ENCODE peak calls at places on chromosomes 2 and 18, in five cellular contexts. One of them, this sample, is unnamed.
A peak's percentile ranks its signal among the peaks of the same experiment; 100 is the strongest.

GRCh38 chr2:146652311-146652710 is 1192.5 kb upstream of the ACVR2A start:
- DNase-seq in foreskin fibroblast: peak; percentile 39
- DNase-seq in epithelial cell of esophagus: no peak
- DNase-seq in upper lobe of right lung: no peak
- DNase-seq in mucosa of descending colon: no peak
- DNase-seq in this sample: no peak

GRCh38 chr2:128520787-128521186 is 202.1 kb upstream of the HS6ST1 start:
- DNase-seq in foreskin fibroblast: no peak
- DNase-seq in upper lobe of right lung: no peak
- DNase-seq in mucosa of descending colon: no peak
- DNase-seq in epithelial cell of esophagus: no peak
- DNase-seq in this sample: no peak

GRCh38 chr2:97900806-97901205 is 94.9 kb downstream of the TMEM131 start:
- DNase-seq in epithelial cell of esophagus: peak; percentile 67
- DNase-seq in foreskin fibroblast: peak; percentile 20
- DNase-seq in upper lobe of right lung: no peak
- DNase-seq in mucosa of descending colon: no peak
- DNase-seq in this sample: no peak

GRCh38 chr2:121148481-121148880 is 136.5 kb downstream of the TFCP2L1 start:
- DNase-seq in mucosa of descending colon: no peak
- DNase-seq in upper lobe of right lung: no peak
- DNase-seq in epithelial cell of esophagus: no peak
- DNase-seq in foreskin fibroblast: no peak
- DNase-seq in this sample: no peak

GRCh38 chr2:24334245-24334633 is 26.1 kb downstream of the ITSN2 start:
- DNase-seq in epithelial cell of esophagus: no peak
- DNase-seq in upper lobe of right lung: peak; percentile 68
- DNase-seq in mucosa of descending colon: no peak
- DNase-seq in foreskin fibroblast: peak; percentile 22
- DNase-seq in this sample: no peak

GRCh38 chr2:20916604-20917286 is 93.8 kb upstream of the LDAH start:
- DNase-seq in epithelial cell of esophagus: peak; percentile 38
- DNase-seq in foreskin fibroblast: peak; percentile 21
- DNase-seq in upper lobe of right lung: no peak
- DNase-seq in mucosa of descending colon: no peak
- DNase-seq in this sample: no peak

GRCh38 chr2:235857613-235858012 is 310.6 kb downstream of the GBX2 start:
- DNase-seq in epithelial cell of esophagus: no peak
- DNase-seq in mucosa of descending colon: no peak
- DNase-seq in foreskin fibroblast: no peak
- DNase-seq in upper lobe of right lung: no peak
- DNase-seq in this sample: no peak

GRCh38 chr2:157747280-157747679 is 118.6 kb upstream of the ACVR1C start:
- DNase-seq in upper lobe of right lung: no peak
- DNase-seq in epithelial cell of esophagus: no peak
- DNase-seq in mucosa of descending colon: no peak
- DNase-seq in foreskin fibroblast: no peak
- DNase-seq in this sample: no peak

GRCh38 chr2:158845869-158846268 is 50.8 kb downstream of the DAPL1 start:
- DNase-seq in mucosa of descending colon: no peak
- DNase-seq in epithelial cell of esophagus: peak; percentile 52
- DNase-seq in foreskin fibroblast: no peak
- DNase-seq in upper lobe of right lung: no peak
- DNase-seq in this sample: no peak

GRCh38 chr2:112920923-112921532 is 10.1 kb downstream of the IL37 start:
- DNase-seq in foreskin fibroblast: no peak
- DNase-seq in mucosa of descending colon: no peak
- DNase-seq in upper lobe of right lung: no peak
- DNase-seq in epithelial cell of esophagus: peak; percentile 86
- DNase-seq in this sample: no peak

GRCh38 chr2:69660084-69660483 is 16.5 kb upstream of the AAK1 start:
- DNase-seq in foreskin fibroblast: no peak
- DNase-seq in mucosa of descending colon: no peak
- DNase-seq in upper lobe of right lung: no peak
- DNase-seq in epithelial cell of esophagus: no peak
- DNase-seq in this sample: no peak

GRCh38 chr2:112626604-112627059 is 19.1 kb upstream of the SLC20A1 start:
- DNase-seq in epithelial cell of esophagus: peak; percentile 73
- DNase-seq in foreskin fibroblast: peak; percentile 78
- DNase-seq in upper lobe of right lung: peak; percentile 79
- DNase-seq in mucosa of descending colon: peak; percentile 67
- DNase-seq in this sample: peak; percentile 58

GRCh38 chr2:80007722-80008503 is 296.6 kb downstream of the LRRTM1 start:
- DNase-seq in upper lobe of right lung: no peak
- DNase-seq in mucosa of descending colon: no peak
- DNase-seq in epithelial cell of esophagus: no peak
- DNase-seq in foreskin fibroblast: no peak
- DNase-seq in this sample: no peak

GRCh38 chr2:240956161-240956934 is 42.1 kb upstream of the SNED1 start:
- DNase-seq in foreskin fibroblast: no peak
- DNase-seq in mucosa of descending colon: peak; percentile 36
- DNase-seq in epithelial cell of esophagus: no peak
- DNase-seq in upper lobe of right lung: no peak
- DNase-seq in this sample: peak; percentile 13

GRCh38 chr2:31011565-31011964 is 126.7 kb downstream of the GALNT14 start:
- DNase-seq in foreskin fibroblast: no peak
- DNase-seq in epithelial cell of esophagus: no peak
- DNase-seq in mucosa of descending colon: no peak
- DNase-seq in upper lobe of right lung: no peak
- DNase-seq in this sample: no peak

DNA sequence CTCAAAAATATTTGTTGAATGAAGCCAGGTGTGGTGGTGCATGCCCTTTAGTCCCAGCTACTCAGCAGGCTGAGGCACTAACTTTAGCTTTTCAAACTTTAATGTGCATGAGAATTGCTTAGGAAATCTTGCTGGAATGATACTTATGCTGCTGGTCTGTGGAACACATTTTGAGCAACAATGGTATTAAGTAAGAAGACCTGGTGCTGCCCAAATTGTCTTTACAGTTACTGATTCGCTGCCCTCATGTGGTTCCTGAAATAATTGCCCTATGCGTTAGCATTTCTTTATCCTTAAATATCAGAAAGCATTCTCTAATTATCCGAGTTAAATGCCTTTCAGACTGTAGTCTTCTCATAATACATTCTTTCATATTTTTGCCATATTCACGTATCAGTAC is 76.0 kb upstream of the SESTD1 start:
- DNase-seq in upper lobe of right lung: no peak
- DNase-seq in epithelial cell of esophagus: peak; percentile 64
- DNase-seq in foreskin fibroblast: peak; percentile 31
- DNase-seq in mucosa of descending colon: no peak
- DNase-seq in this sample: no peak
- TF ChIP-seq CTCF in upper lobe of right lung: peak; percentile 42
- TF ChIP-seq CTCF in epithelial cell of esophagus: peak; percentile 54
- TF ChIP-seq CTCF in foreskin fibroblast: peak; percentile 26
- TF ChIP-seq CTCF in mucosa of descending colon: no peak
- TF ChIP-seq CTCF in this sample: no peak

GRCh38 chr18:26405190-26405781 is 143.1 kb downstream of the KCTD1 start:
- DNase-seq in upper lobe of right lung: no peak
- DNase-seq in foreskin fibroblast: peak; percentile 48
- DNase-seq in epithelial cell of esophagus: peak; percentile 61
- DNase-seq in mucosa of descending colon: no peak
- DNase-seq in this sample: no peak
- TF ChIP-seq CTCF in upper lobe of right lung: peak; percentile 33
- TF ChIP-seq CTCF in foreskin fibroblast: peak; percentile 67
- TF ChIP-seq CTCF in epithelial cell of esophagus: peak; percentile 72
- TF ChIP-seq CTCF in mucosa of descending colon: no peak
- TF ChIP-seq CTCF in this sample: no peak

GRCh38 chr2:194870974-194871535 is 786.0 kb upstream of the SLC39A10 start:
- DNase-seq in foreskin fibroblast: no peak
- DNase-seq in mucosa of descending colon: no peak
- DNase-seq in epithelial cell of esophagus: no peak
- DNase-seq in upper lobe of right lung: no peak
- DNase-seq in this sample: no peak

DNA sequence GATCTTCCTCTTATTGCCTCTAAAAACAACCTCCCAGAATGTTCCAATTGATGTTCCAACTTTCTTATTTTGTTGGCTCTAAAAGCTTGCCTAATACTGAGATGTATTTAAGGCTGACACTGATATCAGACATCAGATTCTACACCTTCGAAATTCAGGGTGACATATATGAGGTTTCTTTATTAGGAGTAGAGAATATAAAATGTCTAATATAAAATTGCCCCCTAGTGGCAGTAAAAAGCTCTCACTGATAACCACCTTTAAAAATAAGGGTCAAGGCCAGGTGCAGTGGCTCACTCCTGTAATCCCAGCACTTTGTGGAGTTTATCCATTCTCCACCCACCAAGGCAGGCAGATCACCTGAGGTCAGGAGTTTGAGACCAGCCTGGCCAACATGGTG is 789.7 kb upstream of the SLC39A10 start:
- DNase-seq in epithelial cell of esophagus: peak; percentile 26
- DNase-seq in upper lobe of right lung: no peak
- DNase-seq in mucosa of descending colon: no peak
- DNase-seq in foreskin fibroblast: no peak
- DNase-seq in this sample: no peak
- TF ChIP-seq CTCF in epithelial cell of esophagus: peak; percentile 48
- TF ChIP-seq CTCF in upper lobe of right lung: peak; percentile 37
- TF ChIP-seq CTCF in mucosa of descending colon: no peak
- TF ChIP-seq CTCF in foreskin fibroblast: peak; percentile 9
- TF ChIP-seq CTCF in this sample: no peak

GRCh38 chr18:58785171-58785805 is 79.4 kb upstream of the ZNF532 start:
- DNase-seq in foreskin fibroblast: peak; percentile 72
- DNase-seq in mucosa of descending colon: peak; percentile 58
- DNase-seq in epithelial cell of esophagus: peak; percentile 99
- DNase-seq in upper lobe of right lung: no peak
- DNase-seq in this sample: no peak
- TF ChIP-seq CTCF in foreskin fibroblast: no peak
- TF ChIP-seq CTCF in mucosa of descending colon: no peak
- TF ChIP-seq CTCF in epithelial cell of esophagus: peak; percentile 30
- TF ChIP-seq CTCF in upper lobe of right lung: no peak
- TF ChIP-seq CTCF in this sample: no peak

GRCh38 chr18:55577812-55578539 is 10.0 kb downstream of the TCF4 start:
- DNase-seq in mucosa of descending colon: no peak
- DNase-seq in upper lobe of right lung: no peak
- DNase-seq in foreskin fibroblast: no peak
- DNase-seq in epithelial cell of esophagus: no peak
- DNase-seq in this sample: no peak
- TF ChIP-seq CTCF in mucosa of descending colon: no peak
- TF ChIP-seq CTCF in upper lobe of right lung: no peak
- TF ChIP-seq CTCF in foreskin fibroblast: no peak
- TF ChIP-seq CTCF in epithelial cell of esophagus: peak; percentile 31
- TF ChIP-seq CTCF in this sample: no peak

GRCh38 chr2:119818792-119819191 is 59.1 kb downstream of the PTPN4 start:
- DNase-seq in foreskin fibroblast: no peak
- DNase-seq in epithelial cell of esophagus: no peak
- DNase-seq in upper lobe of right lung: no peak
- DNase-seq in mucosa of descending colon: no peak
- DNase-seq in this sample: no peak

GRCh38 chr2:119821266-119821665 is 61.5 kb downstream of the PTPN4 start:
- DNase-seq in foreskin fibroblast: no peak
- DNase-seq in epithelial cell of esophagus: no peak
- DNase-seq in mucosa of descending colon: no peak
- DNase-seq in upper lobe of right lung: no peak
- DNase-seq in this sample: no peak

GRCh38 chr2:119823734-119824334 is 64.1 kb downstream of the PTPN4 start:
- DNase-seq in foreskin fibroblast: peak; percentile 36
- DNase-seq in mucosa of descending colon: no peak
- DNase-seq in epithelial cell of esophagus: peak; percentile 53
- DNase-seq in upper lobe of right lung: no peak
- DNase-seq in this sample: no peak

GRCh38 chr2:119819846-119820245 is 60.1 kb downstream of the PTPN4 start:
- DNase-seq in mucosa of descending colon: no peak
- DNase-seq in epithelial cell of esophagus: no peak
- DNase-seq in upper lobe of right lung: no peak
- DNase-seq in foreskin fibroblast: no peak
- DNase-seq in this sample: no peak

GRCh38 chr2:119820275-119820674 is 60.6 kb downstream of the PTPN4 start:
- DNase-seq in foreskin fibroblast: peak; percentile 68
- DNase-seq in epithelial cell of esophagus: peak; percentile 50
- DNase-seq in mucosa of descending colon: no peak
- DNase-seq in upper lobe of right lung: no peak
- DNase-seq in this sample: no peak
- TF ChIP-seq CTCF in foreskin fibroblast: no peak
- TF ChIP-seq CTCF in epithelial cell of esophagus: no peak
- TF ChIP-seq CTCF in mucosa of descending colon: no peak
- TF ChIP-seq CTCF in upper lobe of right lung: no peak
- TF ChIP-seq CTCF in this sample: no peak

DNA sequence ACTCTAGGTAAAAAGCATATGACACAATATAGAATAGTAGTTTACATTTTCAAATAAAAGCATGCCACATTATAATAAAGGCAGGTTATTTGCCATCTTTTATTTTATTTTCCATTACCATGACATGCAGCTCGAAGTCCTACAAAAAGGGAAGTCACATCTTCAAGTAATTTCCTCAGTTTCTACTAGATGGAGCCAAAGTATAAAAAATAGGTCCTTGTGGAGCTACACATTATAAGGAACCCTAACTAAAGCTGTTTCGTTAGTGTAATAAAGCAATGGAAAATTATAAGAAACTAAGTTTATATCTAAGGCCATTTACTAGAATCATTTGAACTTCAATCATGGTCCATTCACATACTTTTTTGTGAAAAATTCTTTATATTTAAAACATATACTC is 674.5 kb downstream of the KCNJ3 start:
- DNase-seq in mucosa of descending colon: no peak
- DNase-seq in epithelial cell of esophagus: peak; percentile 37
- DNase-seq in foreskin fibroblast: no peak
- DNase-seq in upper lobe of right lung: no peak
- DNase-seq in this sample: no peak
- TF ChIP-seq CTCF in mucosa of descending colon: no peak
- TF ChIP-seq CTCF in epithelial cell of esophagus: peak; percentile 43
- TF ChIP-seq CTCF in foreskin fibroblast: no peak
- TF ChIP-seq CTCF in upper lobe of right lung: peak; percentile 13
- TF ChIP-seq CTCF in this sample: no peak

This sample was measured in natural killer cell.